ENCODE peak calls at places on chromosomes 12 and 14, in four cellular contexts. M, I, A and H are unnamed samples.
A peak's percentile ranks its signal among the peaks of the same experiment; 100 is the strongest.

GRCh38 chr12:101698782-101699347 is 1.4 kb downstream of the CHPT1 start:
- DNase-seq in I (peak; percentile 8), A (no peak), M (no peak), H (peak; percentile 45)

GRCh38 chr14:66600416-66600815 is 92.5 kb downstream of the GPHN start:
- DNase-seq in M (no peak), A (no peak), I (no peak), H (no peak)

GRCh38 chr14:90093942-90094595 is 32.3 kb downstream of the KCNK13 start:
- DNase-seq in M (no peak), A (no peak), I (no peak), H (no peak)

GRCh38 chr12:112515868-112516267 is 97.1 kb downstream of the PTPN11 start:
- DNase-seq in A (no peak), M (no peak), I (no peak), H (no peak)

GRCh38 chr14:75515631-75515999 is 6.7 kb upstream of the BATF start:
- DNase-seq in M (no peak), A (no peak), I (no peak), H (no peak)

GRCh38 chr12:38711055-38711454 is 194.3 kb downstream of the CPNE8 start:
- DNase-seq in A (no peak), M (no peak), I (no peak), H (no peak)

GRCh38 chr14:37185670-37186069 is 12.1 kb upstream of the MIPOL1 start:
- DNase-seq in I (no peak), A (no peak), M (no peak), H (no peak)

GRCh38 chr12:9867531-9867930 is 1.6 kb downstream of the CLEC2B start:
- DNase-seq in M (no peak), A (no peak), I (no peak), H (no peak)

GRCh38 chr12:94110258-94110657 is 38.1 kb upstream of the PLXNC1 start:
- DNase-seq in M (no peak), I (no peak), A (no peak), H (no peak)

GRCh38 chr12:92369643-92370042 is 224.0 kb upstream of the BTG1 start:
- DNase-seq in M (no peak), A (peak; percentile 36), I (no peak), H (no peak)

GRCh38 chr12:89087876-89088275 is 264.4 kb downstream of the DUSP6 start:
- DNase-seq in I (no peak), M (no peak), A (no peak), H (no peak)

GRCh38 chr12:101027200-101027599 is 182.8 kb downstream of the SLC5A8 start:
- DNase-seq in A (no peak), M (no peak), I (no peak), H (no peak)

GRCh38 chr14:96126783-96127271 is 77.8 kb upstream of the BDKRB2 start:
- DNase-seq in I (no peak), A (no peak), M (no peak), H (no peak)

GRCh38 chr14:63423889-63424288 is 105.2 kb upstream of the GPHB5 start:
- DNase-seq in I (no peak), M (no peak), A (no peak), H (no peak)

GRCh38 chr14:52840916-52841315 is 49.5 kb upstream of the GNPNAT1 start:
- DNase-seq in M (peak; percentile 20), A (peak; percentile 63), I (no peak), H (no peak)

GRCh38 chr14:98227000-98227726 is 1044.8 kb downstream of the BCL11B start:
- DNase-seq in M (no peak), A (no peak), I (no peak), H (peak; percentile 25)

GRCh38 chr12:57110189-57111045 is 745 bp downstream of the STAT6 start:
- DNase-seq in M (peak; percentile 78), A (peak; percentile 75), I (peak; percentile 77), H (peak; percentile 91)

GRCh38 chr12:122527478-122527944 is 462 bp downstream of the KNTC1 start:
- DNase-seq in M (no peak), I (no peak), A (peak; percentile 42), H (peak; percentile 36)

GRCh38 chr14:75986439-75986765 is 839 bp downstream of the IFT43 start:
- DNase-seq in M (no peak), A (no peak), I (no peak), H (no peak)

GRCh38 chr14:67232631-67233030 is 8.6 kb upstream of the PALS1 start:
- DNase-seq in M (no peak), A (no peak), I (no peak), H (no peak)

GRCh38 chr12:27509032-27509431 is 15.0 kb upstream of the PPFIBP1 start:
- DNase-seq in I (no peak), A (no peak), M (no peak), H (no peak)

GRCh38 chr12:124369055-124369900 is 74.4 kb downstream of the RFLNA start:
- DNase-seq in M (peak; percentile 83), A (peak; percentile 97), I (peak; percentile 95), H (peak; percentile 96)

GRCh38 chr12:108634225-108634795 is 616 bp upstream of the SELPLG start:
- DNase-seq in M (no peak), I (no peak), A (peak; percentile 44), H (peak; percentile 82)

GRCh38 chr14:68784298-68784910 is 8.5 kb downstream of the ZFP36L1 start:
- DNase-seq in M (no peak), I (peak; percentile 51), A (peak; percentile 97), H (peak; percentile 58)

GRCh38 chr12:100337299-100337698 is 19.6 kb upstream of the SLC17A8 start:
- DNase-seq in I (no peak), A (no peak), M (no peak), H (no peak)

GRCh38 chr14:29163109-29163508 is 396.5 kb downstream of the FOXG1 start:
- DNase-seq in I (no peak), A (no peak), M (no peak), H (no peak)

GRCh38 chr12:70840966-70841365 is 79.6 kb downstream of the PTPRR start:
- DNase-seq in M (no peak), A (no peak), I (no peak), H (no peak)

GRCh38 chr14:100012478-100012925 is 52.7 kb upstream of the EVL start:
- DNase-seq in A (no peak), I (no peak), M (no peak), H (no peak)

GRCh38 chr12:46374286-46374685 is 1.7 kb upstream of the SLC38A2 start:
- DNase-seq in A (no peak), I (no peak), M (no peak), H (no peak)
- H3K4me3 ChIP-seq in A (no peak overlapping the region), I (no peak overlapping the region), M (peak overlapping the region; percentile 72), H (no peak overlapping the region)

GRCh38 chr12:132710422-132711168 is at the start of gene PGAM5:
- DNase-seq in I (peak; percentile 67), M (peak; percentile 45), A (peak; percentile 90), H (peak; percentile 98)
- TF ChIP-seq POLR2A in I (peak; percentile 12), M (peak; percentile 22), A (peak; percentile 96), H (peak; percentile 30)

DNA sequence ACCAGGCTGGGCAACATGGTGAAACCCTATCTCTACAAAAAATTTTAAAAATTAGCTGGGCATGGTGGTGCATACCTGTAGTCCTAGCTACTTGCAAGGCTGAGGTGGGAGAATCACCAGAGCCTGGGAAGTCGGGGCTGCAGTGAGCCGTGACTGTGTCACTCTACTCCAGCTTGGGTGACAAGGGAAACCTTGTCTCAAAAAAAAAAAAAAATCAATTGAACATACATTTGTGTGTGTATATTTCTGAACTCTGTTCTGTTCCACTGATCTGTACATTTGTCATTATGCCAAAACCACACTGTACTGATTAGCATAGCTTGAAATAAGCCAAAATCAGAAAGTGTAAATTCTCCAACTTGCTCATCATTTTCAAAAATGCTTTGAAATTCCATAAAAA is 254.6 kb downstream of the SOX5 start:
- DNase-seq in M (no peak), I (no peak), A (no peak), H (no peak)
- TF ChIP-seq EP300 in M (no peak), I (no peak), A (no peak), H (no peak)

GRCh38 chr12:120367924-120368788 is 808 bp downstream of the MSI1 start:
- DNase-seq in M (no peak), A (no peak), I (no peak), H (peak; percentile 77)
- H3K4me3 ChIP-seq in M (peak overlapping the region; percentile 61), A (peak overlapping the region; percentile 53), I (peak overlapping the region; percentile 41), H (peak overlapping the region; percentile 50)